ENCODE peak calls at places on chromosomes 4 and X, in four cellular contexts. W is K562, O is HepG2, Y is GM12878. X is an unnamed sample.

GRCh38 chrX:73855546-73855945 is 292.5 kb downstream of the CHIC1 start:
- DNase-seq in Y (peak; percentile 31), O (peak; percentile 22), W (peak; percentile 17), X (peak; percentile 51)

GRCh38 chrX:136495043-136495442 is 2.3 kb upstream of the HTATSF1 start:
- DNase-seq in Y (no peak), O (no peak), W (no peak), X (no peak)

GRCh38 chr4:72525938-72526337 is 43.1 kb downstream of the ADAMTS3 start:
- DNase-seq in Y (no peak), O (no peak), W (no peak), X (no peak)

GRCh38 chr4:150130953-150131352 is 52.7 kb downstream of the DCLK2 start:
- DNase-seq in O (no peak), W (no peak), Y (no peak), X (no peak)

GRCh38 chrX:134115270-134115669 is 121.7 kb upstream of the CCDC160 start:
- DNase-seq in O (no peak), W (no peak), Y (no peak), X (no peak)

GRCh38 chr4:78310056-78310731 is 241.4 kb upstream of the ANXA3 start:
- DNase-seq in W (no peak), O (no peak), Y (no peak), X (no peak)

GRCh38 chr4:169993531-169993930 is 32.7 kb downstream of the MFAP3L start:
- DNase-seq in O (no peak), Y (no peak), W (no peak), X (no peak)

GRCh38 chr4:154534296-154534695 is 15.9 kb downstream of the PLRG1 start:
- DNase-seq in W (no peak), O (no peak), Y (no peak), X (no peak)

GRCh38 chr4:142265536-142265935 is 580.6 kb downstream of the INPP4B start:
- DNase-seq in O (no peak), W (no peak), Y (no peak), X (no peak)

GRCh38 chrX:51435101-51435500 is 61.3 kb downstream of the NUDT11 start:
- DNase-seq in W (no peak), O (no peak), Y (no peak), X (no peak)

GRCh38 chrX:9942086-9942485 is 25.1 kb upstream of the CLDN34 start:
- DNase-seq in W (no peak), Y (peak; percentile 69), O (no peak), X (no peak)

GRCh38 chrX:40468033-40468979 is 112.5 kb upstream of the ATP6AP2 start:
- DNase-seq in O (peak; percentile 86), Y (peak; percentile 47), W (peak; percentile 54), X (peak; percentile 16)

GRCh38 chr4:92121099-92121498 is 182.7 kb upstream of the GRID2 start:
- DNase-seq in O (no peak), Y (no peak), W (no peak), X (no peak)

GRCh38 chr4:40678421-40678820 is 48.8 kb upstream of the RBM47 start:
- DNase-seq in O (no peak), Y (no peak), W (no peak), X (no peak)

GRCh38 chrX:2430265-2430825 is 70.4 kb downstream of the DHRSX start:
- DNase-seq in Y (no peak), W (no peak), O (no peak), X (no peak)

GRCh38 chr4:128858875-128859696 is 49.6 kb downstream of the JADE1 start:
- DNase-seq in W (no peak), Y (no peak), O (no peak), X (no peak)

GRCh38 chr4:155911905-155912304 is 8.4 kb downstream of the TDO2 start:
- DNase-seq in Y (no peak), O (no peak), W (no peak), X (no peak)

GRCh38 chr4:11769425-11769824 is 340.7 kb upstream of the HS3ST1 start:
- DNase-seq in Y (no peak), W (no peak), O (no peak), X (no peak)

GRCh38 chrX:39445336-39445735 is 644.1 kb downstream of the MID1IP1 start:
- DNase-seq in O (no peak), W (peak; percentile 18), Y (no peak), X (peak; percentile 53)

DNA sequence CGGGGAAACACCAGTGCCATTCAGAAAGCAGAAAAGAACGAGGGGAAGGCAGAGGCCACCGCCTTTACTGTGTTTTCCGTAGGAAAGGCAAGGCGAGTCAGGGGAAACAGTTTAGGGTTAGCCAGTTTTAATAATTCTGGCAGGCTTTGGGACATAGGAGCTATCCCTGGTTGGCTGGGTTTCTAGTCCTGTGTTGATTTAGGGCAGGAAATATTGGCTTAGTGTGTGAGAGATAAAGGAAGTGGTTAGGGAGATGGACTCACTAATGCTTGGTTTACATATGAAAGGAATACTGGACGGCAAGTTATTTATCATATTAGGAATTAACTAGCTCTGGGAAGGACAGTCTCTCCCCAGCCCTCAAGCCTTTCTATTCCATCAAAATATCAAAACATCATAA is 53.1 kb downstream of the SYNPO2 start:
- DNase-seq in O (no peak), W (no peak), Y (no peak), X (no peak)
- TF ChIP-seq CBFB in O (no peak), W (no peak), Y (no peak), X (no peak)

GRCh38 chr4:1770791-1771231 is 22.3 kb upstream of the FGFR3 start:
- DNase-seq in O (peak; percentile 52), Y (no peak), W (no peak), X (no peak)
- TF ChIP-seq CBFB in O (no peak), Y (no peak), W (no peak), X (no peak)

GRCh38 chr4:37722000-37722638 is 35.9 kb upstream of the RELL1 start:
- DNase-seq in O (no peak), Y (no peak), W (no peak), X (no peak)

GRCh38 chr4:37715889-37716402 is 29.8 kb upstream of the RELL1 start:
- DNase-seq in W (no peak), Y (peak; percentile 43), O (no peak), X (no peak)

GRCh38 chr4:37719021-37719420 is 32.8 kb upstream of the RELL1 start:
- DNase-seq in Y (no peak), O (no peak), W (no peak), X (no peak)

GRCh38 chr4:37723067-37723466 is 36.9 kb upstream of the RELL1 start:
- DNase-seq in Y (no peak), W (no peak), O (no peak), X (no peak)

DNA sequence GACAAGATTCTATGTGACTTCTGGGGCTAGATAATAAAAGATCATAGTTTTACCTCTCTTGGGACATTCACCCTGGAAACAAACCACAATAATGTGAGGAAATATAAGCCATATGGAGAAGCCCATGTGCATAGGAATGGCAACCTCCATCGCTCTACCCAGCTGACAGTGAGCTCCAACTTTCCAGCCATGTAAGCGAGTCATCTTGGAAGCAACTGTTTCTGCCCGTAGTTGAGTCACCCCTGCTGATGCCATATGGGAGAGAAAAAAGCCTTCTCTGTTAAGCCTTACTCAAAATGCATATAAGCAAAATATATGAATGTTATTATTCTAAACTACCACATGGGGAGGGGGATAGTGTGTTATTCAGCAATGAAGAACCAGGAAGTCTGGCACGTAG is 31.4 kb upstream of the RELL1 start:
- DNase-seq in W (no peak), Y (no peak), O (no peak), X (no peak)
- TF ChIP-seq CBFB in W (no peak), Y (no peak), O (no peak), X (no peak)

GRCh38 chrX:86137071-86137470 is 11.2 kb upstream of the DACH2 start:
- DNase-seq in Y (no peak), O (no peak), W (no peak), X (no peak)

DNA sequence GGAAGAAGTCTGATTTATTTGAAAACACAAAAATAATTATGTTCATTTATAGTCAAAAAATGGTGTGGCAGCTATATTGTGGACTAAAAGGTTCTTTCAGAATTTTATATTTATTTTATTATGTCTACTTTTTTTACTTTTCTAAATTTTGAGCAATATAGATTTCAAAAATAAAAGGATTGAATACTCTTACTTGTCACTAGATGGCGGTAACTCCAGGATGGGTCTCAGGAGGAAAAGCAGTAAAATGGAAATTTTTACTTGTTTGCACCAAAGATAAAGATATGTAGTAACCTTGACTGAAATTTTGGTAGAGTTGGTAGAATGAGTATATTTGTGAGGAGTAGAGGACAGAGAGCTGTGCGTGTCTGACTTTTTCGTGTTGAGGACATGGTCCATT is 14.5 kb upstream of the DACH2 start:
- DNase-seq in O (no peak), W (no peak), Y (no peak), X (no peak)
- TF ChIP-seq CBFB in O (no peak), W (no peak), Y (no peak), X (no peak)

GRCh38 chr4:80806472-80806871 is 224.0 kb upstream of the BMP3 start:
- DNase-seq in Y (no peak), O (no peak), W (no peak), X (no peak)
- TF ChIP-seq CBFB in Y (no peak), O (no peak), W (no peak), X (no peak)

DNA sequence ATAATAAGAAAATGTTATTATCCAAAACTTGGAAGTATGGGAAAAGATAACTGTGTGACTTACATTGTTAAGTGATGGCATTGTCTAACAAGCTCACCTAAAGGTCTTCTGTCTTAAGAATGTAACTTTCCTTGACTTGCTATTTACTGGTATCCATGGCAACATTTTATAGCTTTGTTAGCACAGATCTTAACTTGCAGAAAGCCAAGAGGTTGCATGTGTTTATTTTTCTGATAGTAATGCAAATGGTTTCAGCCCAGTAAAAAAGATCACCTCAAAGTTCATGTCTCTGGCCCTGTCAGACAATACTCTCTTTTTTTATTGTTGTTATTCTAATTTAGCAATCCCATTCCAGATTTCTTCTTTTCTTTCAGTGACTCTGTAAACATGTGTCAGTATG is 425.3 kb downstream of the SPRY1 start:
- DNase-seq in W (no peak), Y (no peak), O (peak; percentile 28), X (no peak)
- TF ChIP-seq CBFB in W (no peak), Y (no peak), O (no peak), X (no peak)

X was measured in WTC11.